ENCODE peak calls at places on chromosomes 12 and 14, in nine cellular contexts. G is iris pigment epithelial cell; Y is T-cell; P is stimulated activated CD4-positive, alpha-beta T cell treated with anti-CD3 and anti-CD28 coated beads, Interleukin-15, amount 100 ng/mL, for 48 hours; A is PC-9; B is fibroblast of pulmonary artery; J is fibroblast of mammary gland; Z is activated CD4-positive, alpha-beta T cell treated with anti-CD3 and anti-CD28 coated beads, Interleukin-2, amount 50 U/mL, for 1 hour; C is hippocampal formation. N is an unnamed sample.

GRCh38 chr12:116299548-116300150 is 22.2 kb upstream of the MED13L start:
- DNase-seq in B (no peak), G (peak; percentile 31), J (no peak), P (no peak), Y (no peak), Z (no peak), C (no peak), A (no peak), N (no peak)

GRCh38 chr12:120932956-120933526 is 28.9 kb upstream of the SPPL3 start:
- DNase-seq in B (no peak), Y (no peak), G (no peak), C (no peak), Z (no peak), J (no peak), P (no peak), A (no peak), N (no peak)

GRCh38 chr12:83843531-83843930 is 1069.1 kb downstream of the SLC6A15 start:
- DNase-seq in J (peak; percentile 35), Z (no peak), B (peak; percentile 0), C (no peak), G (peak; percentile 44), P (no peak), Y (no peak), A (no peak), N (no peak)

GRCh38 chr12:2876431-2877046 is 435 bp downstream of the FOXM1 start:
- DNase-seq in G (peak; percentile 29), A (no peak), Z (no peak), C (no peak), Y (no peak), B (peak; percentile 27), P (no peak), J (peak; percentile 21), N (peak; percentile 64)

GRCh38 chr12:87667378-87667777 is 361.8 kb downstream of the C12orf50 start:
- DNase-seq in P (no peak), C (no peak), Y (no peak), G (peak; percentile 67), A (no peak), J (peak; percentile 29), B (peak; percentile 84), Z (no peak), N (no peak)

GRCh38 chr14:104752338-104752734 is 611 bp upstream of the SIVA1 start:
- DNase-seq in A (no peak), J (no peak), C (no peak), G (no peak), B (no peak), P (no peak), Z (peak; percentile 19), Y (no peak), N (no peak)

GRCh38 chr14:101461891-101462290 is 99.4 kb upstream of the DIO3 start:
- DNase-seq in G (no peak), C (no peak), Y (no peak), P (no peak), J (no peak), Z (no peak), B (no peak), A (no peak), N (no peak)

GRCh38 chr12:102481705-102482104 is 1.3 kb upstream of the IGF1 start:
- DNase-seq in J (no peak), Z (no peak), P (no peak), B (no peak), G (no peak), Y (no peak), C (no peak), A (no peak), N (no peak)

GRCh38 chr12:104742551-104742961 is 215.5 kb downstream of the SLC41A2 start:
- DNase-seq in C (peak; percentile 75), Z (no peak), B (no peak), P (no peak), J (no peak), Y (no peak), G (no peak), A (no peak), N (no peak)

GRCh38 chr12:40969796-40970195 is 218.3 kb upstream of the PDZRN4 start:
- DNase-seq in C (no peak), G (no peak), A (no peak), Y (no peak), J (no peak), B (no peak), Z (no peak), P (no peak), N (no peak)

GRCh38 chr12:56867216-56867615 is 67.0 kb downstream of the SDR9C7 start:
- DNase-seq in P (no peak), Z (no peak), G (no peak), A (no peak), C (no peak), Y (no peak), B (no peak), J (peak; percentile 3), N (no peak)

GRCh38 chr12:14399871-14400270 is 34.4 kb downstream of the ATF7IP start:
- DNase-seq in C (no peak), P (no peak), B (peak; percentile 52), G (peak; percentile 81), A (no peak), Y (no peak), Z (no peak), J (peak; percentile 56), N (peak; percentile 81)

GRCh38 chr12:15546102-15546701 is 223.9 kb downstream of the PTPRO start:
- DNase-seq in J (no peak), A (no peak), G (no peak), Y (peak; percentile 17), C (no peak), P (no peak), B (no peak), Z (peak; percentile 20), N (no peak)

GRCh38 chr12:11686135-11686534 is 36.7 kb downstream of the ETV6 start:
- DNase-seq in J (no peak), A (no peak), Z (no peak), B (no peak), G (no peak), Y (no peak), C (no peak), P (no peak), N (no peak)

GRCh38 chr14:105430535-105430934 is 10.9 kb downstream of the MTA1 start:
- DNase-seq in C (no peak), A (peak; percentile 75), G (peak; percentile 77), P (no peak), Z (no peak), Y (no peak), J (peak; percentile 58), B (peak; percentile 84), N (peak; percentile 23)

GRCh38 chr12:128259556-128260070 is 7.4 kb upstream of the TMEM132C start:
- DNase-seq in G (peak; percentile 9), Y (no peak), Z (no peak), J (peak; percentile 21), B (peak; percentile 3), P (peak; percentile 2), C (peak; percentile 53), A (peak; percentile 5), N (no peak)

GRCh38 chr14:22276913-22277816 is 311.9 kb downstream of the DAD1 start:
- DNase-seq in G (peak; percentile 32), P (no peak), C (no peak), Y (no peak), Z (no peak), B (peak; percentile 38), J (peak; percentile 30), A (no peak), N (peak; percentile 39)

GRCh38 chr12:113019045-113019444 is 37.5 kb upstream of the DTX1 start:
- DNase-seq in G (peak; percentile 8), Z (no peak), A (peak; percentile 17), C (no peak), B (peak; percentile 40), J (no peak), Y (no peak), P (no peak), N (no peak)